ENCODE peak calls at places on chromosomes 6 and 20, in seven cellular contexts. E is fibroblast of lung, K is HCT116, C is astrocyte, Z is tibial nerve, A is IMR-90, U is colonic mucosa. T is an unnamed sample. For H3K27me3, the result is how much of the 10 kb centered on the place peaks cover.

GRCh38 chr20:53698321-53698978 is 104.8 kb upstream of the ZNF217 start:
- DNase-seq in U (no peak), C (no peak), A (no peak), K (no peak), Z (no peak), E (no peak), T (no peak)

GRCh38 chr6:9766240-9766915 is 648.5 kb downstream of the TFAP2A start:
- DNase-seq in C (peak), U (no peak), A (peak), E (no peak), K (peak), Z (no peak), T (no peak)

GRCh38 chr6:131849799-131850198 is 42.0 kb downstream of the ENPP1 start:
- DNase-seq in K (no peak), E (no peak), Z (no peak), U (no peak), C (no peak), A (no peak), T (no peak)

GRCh38 chr6:43933111-43933885 is 163.3 kb downstream of the VEGFA start:
- DNase-seq in C (peak), K (no peak), E (peak), Z (no peak), A (peak), U (no peak), T (no peak)

GRCh38 chr6:39451831-39452230 is 129.3 kb upstream of the KCNK16 start:
- DNase-seq in E (no peak), K (peak), C (no peak), U (peak), Z (no peak), A (no peak), T (no peak)

GRCh38 chr6:133948472-133948871 is 4.6 kb upstream of the TBPL1 start:
- DNase-seq in A (no peak), E (no peak), K (no peak), C (no peak), U (no peak), Z (no peak), T (no peak)

GRCh38 chr6:75830959-75831885 is 82.2 kb downstream of the MYO6 start:
- DNase-seq in Z (no peak), E (no peak), U (no peak), C (peak), A (peak), K (no peak), T (no peak)

GRCh38 chr6:46921731-46922130 is at the start of gene ADGRF5:
- DNase-seq in Z (no peak), A (no peak), C (no peak), K (no peak), E (no peak), U (no peak), T (peak)

GRCh38 chr6:129832299-129832698 is 28.8 kb downstream of the TMEM244 start:
- DNase-seq in U (no peak), E (no peak), C (no peak), K (no peak), A (no peak), Z (no peak), T (no peak)

GRCh38 chr6:111712398-111712797 is 106.7 kb upstream of the TRAF3IP2 start:
- DNase-seq in Z (no peak), E (peak), K (no peak), U (no peak), C (peak), A (peak), T (no peak)

GRCh38 chr6:7108196-7108963 is 619 bp downstream of the RREB1 start:
- DNase-seq in C (peak), U (peak), A (peak), E (peak), Z (no peak), K (no peak), T (peak)

GRCh38 chr6:79413562-79414002 is 123.6 kb downstream of the LCA5 start:
- DNase-seq in Z (no peak), K (no peak), A (peak), C (peak), U (no peak), E (peak), T (no peak)

GRCh38 chr6:8175046-8175777 is 72.9 kb upstream of the EEF1E1 start:
- DNase-seq in C (no peak), U (no peak), A (no peak), K (no peak), E (no peak), Z (no peak), T (no peak)

GRCh38 chr6:88666906-88667305 is 296.5 kb downstream of the RNGTT start:
- DNase-seq in A (no peak), C (no peak), K (no peak), E (no peak), U (no peak), Z (no peak), T (no peak)

GRCh38 chr6:3454206-3455016 is 2.4 kb downstream of the SLC22A23 start:
- DNase-seq in C (no peak), K (no peak), Z (no peak), A (no peak), U (no peak), E (no peak), T (no peak)

GRCh38 chr6:90574610-90575009 is 12.3 kb downstream of the MAP3K7 start:
- DNase-seq in K (no peak), Z (no peak), E (peak), C (peak), U (no peak), A (peak), T (no peak)

GRCh38 chr6:42890311-42891198 is 11.1 kb downstream of the RPL7L1 start:
- DNase-seq in C (peak), U (peak), A (peak), K (peak), E (peak), Z (peak), T (peak)

GRCh38 chr20:36645998-36646397 is at the start of gene SLA2:
- DNase-seq in E (no peak), A (no peak), K (no peak), U (peak), C (no peak), Z (no peak), T (no peak)

GRCh38 chr6:168265827-168266815 is 53.5 kb downstream of the DACT2 start:
- DNase-seq in C (no peak), E (no peak), U (no peak), K (no peak), A (no peak), Z (no peak), T (no peak)

GRCh38 chr20:38218566-38218885 is 42.0 kb downstream of the KIAA1755 start:
- DNase-seq in C (no peak), E (no peak), U (no peak), A (no peak), Z (no peak), K (no peak), T (no peak)

GRCh38 chr6:37799263-37799644 is 20.3 kb upstream of the ZFAND3 start:
- DNase-seq in U (no peak), Z (no peak), C (no peak), A (no peak), K (no peak), E (no peak), T (no peak)

GRCh38 chr20:5070081-5070480 is 49.7 kb downstream of the PCNA start:
- DNase-seq in U (no peak), A (no peak), Z (no peak), E (no peak), C (no peak), K (no peak), T (no peak)

GRCh38 chr6:22926613-22927348 is 357.4 kb downstream of the HDGFL1 start:
- DNase-seq in A (no peak), C (no peak), K (no peak), E (no peak), U (no peak), Z (no peak), T (no peak)

GRCh38 chr6:22036267-22036666 is 260.6 kb downstream of the PRL start:
- DNase-seq in K (peak), C (peak), A (peak), U (no peak), Z (no peak), E (no peak), T (no peak)

GRCh38 chr6:91487729-91488392 is 901.0 kb upstream of the MAP3K7 start:
- DNase-seq in K (no peak), A (no peak), E (no peak), C (no peak), U (no peak), Z (no peak), T (no peak)

GRCh38 chr6:169185011-169185521 is 68.6 kb downstream of the THBS2 start:
- DNase-seq in Z (no peak), U (no peak), C (no peak), E (no peak), A (no peak), K (no peak), T (no peak)

GRCh38 chr20:20211274-20211987 is 156.5 kb upstream of the INSM1 start:
- DNase-seq in K (no peak), A (no peak), C (no peak), Z (no peak), E (no peak), U (peak), T (no peak)

GRCh38 chr6:74057326-74057725 is 361.3 kb downstream of the CD109 start:
- DNase-seq in U (no peak), A (peak), C (no peak), K (no peak), E (peak), Z (no peak), T (no peak)

GRCh38 chr6:133707456-133707855 is 181.5 kb upstream of the TCF21 start:
- DNase-seq in K (no peak), U (no peak), E (peak), A (peak), Z (no peak), C (peak), T (no peak)

GRCh38 chr6:21295846-21296245 is 297.7 kb upstream of the SOX4 start:
- DNase-seq in U (no peak), Z (no peak), E (peak), A (peak), K (no peak), C (no peak), T (no peak)

DNA sequence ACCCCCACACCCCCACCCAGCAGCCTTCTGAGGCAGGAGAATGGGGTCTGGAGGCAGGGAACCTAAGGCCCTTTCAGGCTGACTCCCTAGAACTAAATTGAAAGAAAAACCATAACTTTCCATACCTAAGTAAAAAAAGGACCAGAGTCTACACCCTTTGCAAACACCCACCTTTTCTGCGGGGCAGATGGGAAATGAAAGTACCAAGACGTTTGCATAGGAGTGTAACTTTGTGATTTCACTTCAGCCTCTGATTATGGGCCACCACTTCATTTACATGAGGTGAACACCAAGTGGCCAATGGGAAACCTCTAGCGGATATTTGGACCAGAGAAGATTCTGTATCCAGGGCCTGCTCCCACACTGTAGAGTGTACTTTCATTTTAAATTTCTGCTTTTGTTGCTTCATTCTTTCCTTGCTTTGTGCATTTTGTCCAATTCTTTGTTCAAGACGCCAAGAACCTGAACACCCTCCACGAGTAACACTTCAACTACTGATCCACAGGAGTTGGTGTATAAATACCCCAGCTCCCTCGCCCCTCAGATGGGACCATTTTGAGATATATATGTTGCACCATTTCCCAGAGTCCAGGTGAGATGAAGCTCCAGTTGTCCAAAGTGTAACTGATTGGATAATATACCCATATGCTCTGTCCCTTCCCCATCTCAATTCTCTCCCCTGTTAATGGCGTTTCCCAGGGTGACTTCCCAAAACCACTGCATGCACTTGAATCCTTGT is 18.9 kb upstream of the SRSF6 start:
- DNase-seq in K (no peak), U (no peak), E (no peak), C (no peak), Z (no peak), A (no peak), T (no peak)
- H3K4me3 ChIP-seq in K (no peak), U (no peak), E (no peak), C (no peak), Z (no peak), A (no peak), T (no peak)

DNA sequence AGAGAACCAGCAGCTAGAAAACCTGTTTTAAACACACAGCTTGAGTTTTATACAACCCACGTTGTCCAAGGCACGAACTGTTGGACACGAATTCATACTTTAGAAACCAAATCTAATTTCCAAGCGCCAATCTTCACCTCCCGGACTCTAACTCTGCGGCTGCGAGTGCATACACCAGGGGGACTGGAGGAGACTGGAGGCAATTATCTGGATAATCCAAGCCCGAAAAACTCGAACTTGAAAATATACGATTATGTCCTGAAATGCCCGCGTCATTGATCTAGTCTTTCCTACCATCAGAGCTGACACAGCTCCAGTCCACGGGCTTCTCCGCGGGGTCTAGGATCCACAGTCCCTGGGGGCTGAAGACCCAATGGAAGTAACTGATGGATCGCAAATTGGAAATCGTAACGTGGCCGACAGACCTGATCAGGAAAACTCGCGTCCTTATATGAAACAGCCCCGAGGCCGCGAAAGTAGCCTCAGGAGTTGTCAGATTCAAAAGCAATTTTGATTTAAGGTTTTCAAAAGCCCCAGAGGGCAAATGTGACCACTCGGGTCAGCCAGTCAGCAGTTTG is 809 bp upstream of the HEY2 start:
- DNase-seq in C (no peak), E (peak), A (peak), U (peak), K (no peak), Z (no peak), T (no peak)
- H3K27me3 ChIP-seq in C (half or more), E (under half), A (half or more), U (half or more), K (half or more), Z (under half), T (under half)

GRCh38 chr6:27786048-27786447 is 126.1 kb downstream of the OR2B2 start:
- DNase-seq in C (no peak), K (no peak), E (no peak), Z (no peak), A (no peak), U (no peak), T (no peak)

GRCh38 chr6:27782703-27783236 is 129.4 kb downstream of the OR2B2 start:
- DNase-seq in C (no peak), U (peak), E (no peak), Z (no peak), A (no peak), K (no peak), T (no peak)

DNA sequence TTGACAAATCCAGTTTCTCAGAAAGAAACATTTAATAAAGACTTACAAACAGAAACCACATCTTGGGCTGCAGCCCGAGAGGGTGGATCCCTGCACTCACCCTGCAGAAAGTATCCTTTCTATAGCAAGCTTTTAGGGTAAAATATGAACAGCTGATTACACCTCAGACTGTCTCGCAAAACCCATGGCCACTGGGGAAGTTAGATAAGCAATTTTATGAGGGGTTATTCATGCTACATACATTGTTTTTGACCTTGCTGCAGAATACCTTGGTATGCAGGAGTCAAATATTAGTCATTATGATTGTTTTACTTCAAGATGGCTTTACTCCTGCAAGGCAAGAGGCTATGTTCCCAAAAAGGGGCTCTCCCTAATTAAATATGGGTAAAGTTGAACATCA is 126.9 kb downstream of the OR2B2 start:
- DNase-seq in U (no peak), E (no peak), C (no peak), Z (no peak), A (no peak), K (no peak), T (no peak)
- TF ChIP-seq CTCF in U (no peak), E (no peak), C (no peak), Z (no peak), A (no peak), K (no peak), T (no peak)

DNA sequence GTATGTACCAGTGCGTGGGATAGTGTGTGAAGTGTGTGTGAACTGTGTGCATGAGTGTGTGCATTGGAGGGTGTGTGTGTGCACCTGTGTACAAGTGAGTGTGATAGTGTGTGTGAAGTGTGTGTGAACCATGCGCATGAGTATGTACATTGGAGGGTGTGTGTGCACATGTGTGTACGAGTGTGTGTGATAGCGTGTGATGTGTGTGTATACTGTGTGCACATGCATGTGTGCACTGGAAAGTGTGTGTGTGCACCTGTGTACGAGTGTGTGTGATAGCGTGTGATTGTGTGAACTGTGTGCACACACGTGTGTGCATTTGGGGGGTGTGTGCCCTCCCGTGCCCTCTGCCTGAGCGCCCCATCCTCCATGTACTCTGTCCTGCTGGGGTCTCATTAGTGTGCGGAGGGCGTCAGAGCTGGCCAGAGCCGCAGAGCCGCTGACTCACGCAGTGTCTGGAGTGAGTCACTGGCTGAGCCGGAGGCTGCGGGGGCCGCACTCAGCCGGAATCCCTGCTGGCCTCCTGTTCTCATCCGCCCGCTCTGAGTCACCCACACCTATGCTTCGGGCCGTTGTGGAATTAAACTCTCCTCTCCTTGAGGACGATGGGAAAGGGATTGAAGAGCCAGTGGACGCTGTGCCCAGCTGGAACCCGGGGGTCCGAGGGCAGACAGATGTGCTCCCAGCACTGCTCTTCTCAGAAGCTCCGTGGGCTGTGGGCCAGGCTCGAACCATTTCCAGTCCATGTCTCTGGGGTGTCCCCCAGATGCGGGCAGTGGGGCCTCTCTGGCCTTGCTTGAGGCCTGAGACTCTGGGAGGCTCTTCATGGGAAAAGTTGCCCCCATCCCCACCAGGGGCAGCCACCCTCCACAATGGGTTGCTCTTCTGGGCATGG is 27.3 kb upstream of the STX16 start:
- DNase-seq in C (peak), U (no peak), Z (no peak), A (peak), E (peak), K (peak), T (no peak)
- H3K4me3 ChIP-seq in C (peak), U (no peak), Z (no peak), A (no peak), E (no peak), K (peak), T (no peak)

GRCh38 chr20:1005452-1006027 is 3.4 kb upstream of the RSPO4 start:
- DNase-seq in U (peak), C (peak), A (peak), K (peak), Z (no peak), E (peak), T (peak)

GRCh38 chr20:1001116-1001515 is 995 bp downstream of the RSPO4 start:
- DNase-seq in Z (no peak), A (no peak), C (no peak), E (no peak), U (no peak), K (no peak), T (no peak)

GRCh38 chr20:1003920-1004697 is 2.0 kb upstream of the RSPO4 start:
- DNase-seq in U (no peak), A (no peak), K (no peak), E (no peak), Z (no peak), C (no peak), T (no peak)

GRCh38 chr20:1002682-1003561 is 811 bp upstream of the RSPO4 start:
- DNase-seq in Z (no peak), A (no peak), C (no peak), U (no peak), E (no peak), K (no peak), T (no peak)

DNA sequence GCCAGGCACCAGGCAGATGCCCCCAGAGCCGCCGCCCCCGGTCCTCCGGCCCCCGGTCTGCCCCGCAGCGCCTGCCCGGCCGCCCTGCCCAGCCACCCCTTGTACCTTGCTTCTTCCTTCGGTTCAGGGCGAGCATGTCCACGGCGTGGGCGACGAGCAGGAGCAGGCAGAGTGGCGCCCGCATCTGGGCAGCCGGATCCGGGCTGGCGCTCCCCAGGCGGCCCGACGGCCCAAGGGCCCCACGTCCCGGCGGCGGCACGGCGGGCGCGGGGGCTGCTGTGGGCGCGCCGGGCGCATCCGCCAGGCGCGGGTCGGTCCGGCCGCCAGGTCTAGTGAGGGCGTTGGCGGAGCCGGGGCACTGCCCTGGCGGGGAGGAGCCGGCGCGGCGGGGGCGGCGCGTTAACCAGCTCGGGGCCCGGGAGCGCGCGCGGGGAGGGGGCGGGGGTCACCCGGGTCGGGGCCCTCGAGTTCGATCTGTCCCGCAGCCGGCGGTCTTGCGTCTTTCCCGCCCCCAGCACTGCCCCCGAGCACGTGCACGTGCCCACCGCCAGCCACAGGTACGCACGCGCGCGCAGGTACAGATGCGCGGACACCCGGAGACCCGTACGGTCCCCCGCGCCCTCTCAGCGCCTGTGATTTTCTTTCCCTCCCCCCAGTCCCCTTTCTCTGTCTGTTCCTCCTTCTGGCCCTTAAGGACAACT is at the start of gene RSPO4:
- DNase-seq in U (no peak), A (no peak), K (no peak), E (no peak), Z (no peak), C (no peak), T (peak)
- H3K27me3 ChIP-seq in U (under half), A (under half), K (under half), E (under half), Z (under half), C (under half), T (under half)